ENCODE peak calls at places on chromosome 9, in eight cellular contexts. One of them, this sample, is unnamed. For H3K9me3, the result is how much of the 10 kb centered on the place peaks cover.

GRCh38 chr9:134775552-134775951 is 105.1 kb upstream of the FCN2 start:
- DNase-seq in GM23248: peak
- DNase-seq in PC-3: peak
- DNase-seq in CD4-positive, alpha-beta T cell: no peak
- DNase-seq in cardiac muscle cell: no peak
- DNase-seq in uterus: no peak
- DNase-seq in IMR-90: peak
- DNase-seq in T-helper 17 cell: no peak
- DNase-seq in this sample: no peak

GRCh38 chr9:128159784-128160602 is at the start of gene BBLN:
- DNase-seq in GM23248: peak
- DNase-seq in PC-3: peak
- DNase-seq in CD4-positive, alpha-beta T cell: peak
- DNase-seq in cardiac muscle cell: peak
- DNase-seq in uterus: peak
- DNase-seq in IMR-90: peak
- DNase-seq in T-helper 17 cell: peak
- DNase-seq in this sample: peak

GRCh38 chr9:20786807-20787206 is 102.7 kb downstream of the FOCAD start:
- DNase-seq in GM23248: no peak
- DNase-seq in PC-3: no peak
- DNase-seq in CD4-positive, alpha-beta T cell: no peak
- DNase-seq in cardiac muscle cell: no peak
- DNase-seq in uterus: no peak
- DNase-seq in IMR-90: no peak
- DNase-seq in T-helper 17 cell: no peak
- DNase-seq in this sample: no peak

GRCh38 chr9:93258818-93259489 is 75.0 kb downstream of the WNK2 start:
- DNase-seq in GM23248: no peak
- DNase-seq in PC-3: no peak
- DNase-seq in CD4-positive, alpha-beta T cell: no peak
- DNase-seq in cardiac muscle cell: no peak
- DNase-seq in uterus: peak
- DNase-seq in IMR-90: no peak
- DNase-seq in T-helper 17 cell: no peak
- DNase-seq in this sample: no peak

GRCh38 chr9:14221558-14221957 is 92.4 kb downstream of the NFIB start:
- DNase-seq in GM23248: peak
- DNase-seq in PC-3: peak
- DNase-seq in CD4-positive, alpha-beta T cell: no peak
- DNase-seq in cardiac muscle cell: no peak
- DNase-seq in uterus: no peak
- DNase-seq in IMR-90: peak
- DNase-seq in T-helper 17 cell: no peak
- DNase-seq in this sample: no peak

GRCh38 chr9:125913551-125913950 is 166.4 kb downstream of the PBX3 start:
- DNase-seq in GM23248: no peak
- DNase-seq in PC-3: no peak
- DNase-seq in CD4-positive, alpha-beta T cell: no peak
- DNase-seq in cardiac muscle cell: no peak
- DNase-seq in uterus: no peak
- DNase-seq in IMR-90: no peak
- DNase-seq in T-helper 17 cell: no peak
- DNase-seq in this sample: no peak

GRCh38 chr9:76643399-76644117 is 120.7 kb upstream of the PCA3 start:
- DNase-seq in GM23248: no peak
- DNase-seq in PC-3: no peak
- DNase-seq in CD4-positive, alpha-beta T cell: no peak
- DNase-seq in cardiac muscle cell: no peak
- DNase-seq in uterus: no peak
- DNase-seq in IMR-90: no peak
- DNase-seq in T-helper 17 cell: no peak
- DNase-seq in this sample: no peak

GRCh38 chr9:112041536-112042243 is 133.4 kb downstream of the SUSD1 start:
- DNase-seq in GM23248: peak
- DNase-seq in PC-3: peak
- DNase-seq in CD4-positive, alpha-beta T cell: no peak
- DNase-seq in cardiac muscle cell: no peak
- DNase-seq in uterus: peak
- DNase-seq in IMR-90: peak
- DNase-seq in T-helper 17 cell: no peak
- DNase-seq in this sample: peak

GRCh38 chr9:122338536-122338935 is 32.3 kb upstream of the PTGS1 start:
- DNase-seq in GM23248: no peak
- DNase-seq in PC-3: no peak
- DNase-seq in CD4-positive, alpha-beta T cell: no peak
- DNase-seq in cardiac muscle cell: no peak
- DNase-seq in uterus: no peak
- DNase-seq in IMR-90: no peak
- DNase-seq in T-helper 17 cell: no peak
- DNase-seq in this sample: no peak

GRCh38 chr9:77534376-77535057 is 113.6 kb downstream of the GNA14 start:
- DNase-seq in GM23248: no peak
- DNase-seq in PC-3: no peak
- DNase-seq in CD4-positive, alpha-beta T cell: no peak
- DNase-seq in cardiac muscle cell: no peak
- DNase-seq in uterus: no peak
- DNase-seq in IMR-90: no peak
- DNase-seq in T-helper 17 cell: no peak
- DNase-seq in this sample: no peak

GRCh38 chr9:89353989-89354388 is 35.7 kb downstream of the SECISBP2 start:
- DNase-seq in GM23248: peak
- DNase-seq in PC-3: peak
- DNase-seq in CD4-positive, alpha-beta T cell: no peak
- DNase-seq in cardiac muscle cell: no peak
- DNase-seq in uterus: no peak
- DNase-seq in IMR-90: no peak
- DNase-seq in T-helper 17 cell: no peak
- DNase-seq in this sample: no peak

GRCh38 chr9:93686880-93687236 is 110.5 kb downstream of the PHF2 start:
- DNase-seq in GM23248: no peak
- DNase-seq in PC-3: no peak
- DNase-seq in CD4-positive, alpha-beta T cell: no peak
- DNase-seq in cardiac muscle cell: no peak
- DNase-seq in uterus: peak
- DNase-seq in IMR-90: no peak
- DNase-seq in T-helper 17 cell: no peak
- DNase-seq in this sample: no peak

GRCh38 chr9:82031538-82032280 is 43.1 kb downstream of the SPATA31D1 start:
- DNase-seq in GM23248: peak
- DNase-seq in PC-3: peak
- DNase-seq in CD4-positive, alpha-beta T cell: no peak
- DNase-seq in cardiac muscle cell: no peak
- DNase-seq in uterus: peak
- DNase-seq in IMR-90: peak
- DNase-seq in T-helper 17 cell: no peak
- DNase-seq in this sample: peak

GRCh38 chr9:90299963-90300362 is 342.7 kb downstream of the DIRAS2 start:
- DNase-seq in GM23248: no peak
- DNase-seq in PC-3: no peak
- DNase-seq in CD4-positive, alpha-beta T cell: no peak
- DNase-seq in cardiac muscle cell: no peak
- DNase-seq in uterus: no peak
- DNase-seq in IMR-90: no peak
- DNase-seq in T-helper 17 cell: no peak
- DNase-seq in this sample: no peak

GRCh38 chr9:37412431-37413151 is 9.9 kb upstream of the GRHPR start:
- DNase-seq in GM23248: no peak
- DNase-seq in PC-3: no peak
- DNase-seq in CD4-positive, alpha-beta T cell: no peak
- DNase-seq in cardiac muscle cell: no peak
- DNase-seq in uterus: no peak
- DNase-seq in IMR-90: peak
- DNase-seq in T-helper 17 cell: no peak
- DNase-seq in this sample: peak

GRCh38 chr9:111661150-111661801 is at the start of gene GNG10:
- DNase-seq in GM23248: peak
- DNase-seq in PC-3: peak
- DNase-seq in CD4-positive, alpha-beta T cell: peak
- DNase-seq in cardiac muscle cell: peak
- DNase-seq in uterus: peak
- DNase-seq in IMR-90: peak
- DNase-seq in T-helper 17 cell: peak
- DNase-seq in this sample: peak

GRCh38 chr9:107874591-107875374 is 385.2 kb upstream of the KLF4 start:
- DNase-seq in GM23248: peak
- DNase-seq in PC-3: no peak
- DNase-seq in CD4-positive, alpha-beta T cell: no peak
- DNase-seq in cardiac muscle cell: no peak
- DNase-seq in uterus: no peak
- DNase-seq in IMR-90: no peak
- DNase-seq in T-helper 17 cell: no peak
- DNase-seq in this sample: no peak

GRCh38 chr9:129473523-129474244 is 147.2 kb downstream of the C9orf50 start:
- DNase-seq in GM23248: peak
- DNase-seq in PC-3: no peak
- DNase-seq in CD4-positive, alpha-beta T cell: no peak
- DNase-seq in cardiac muscle cell: no peak
- DNase-seq in uterus: peak
- DNase-seq in IMR-90: peak
- DNase-seq in T-helper 17 cell: no peak
- DNase-seq in this sample: peak

GRCh38 chr9:93092171-93092991 is 3.6 kb upstream of the CARD19 start:
- DNase-seq in GM23248: no peak
- DNase-seq in PC-3: no peak
- DNase-seq in CD4-positive, alpha-beta T cell: no peak
- DNase-seq in cardiac muscle cell: no peak
- DNase-seq in uterus: peak
- DNase-seq in IMR-90: no peak
- DNase-seq in T-helper 17 cell: no peak
- DNase-seq in this sample: no peak

GRCh38 chr9:137085918-137086530 is 761 bp upstream of the MAN1B1 start:
- DNase-seq in GM23248: peak
- DNase-seq in PC-3: peak
- DNase-seq in CD4-positive, alpha-beta T cell: no peak
- DNase-seq in cardiac muscle cell: peak
- DNase-seq in uterus: no peak
- DNase-seq in IMR-90: no peak
- DNase-seq in T-helper 17 cell: no peak
- DNase-seq in this sample: peak

GRCh38 chr9:79255681-79256080 is 316.1 kb upstream of the TLE4 start:
- DNase-seq in GM23248: no peak
- DNase-seq in PC-3: no peak
- DNase-seq in CD4-positive, alpha-beta T cell: no peak
- DNase-seq in cardiac muscle cell: no peak
- DNase-seq in uterus: no peak
- DNase-seq in IMR-90: no peak
- DNase-seq in T-helper 17 cell: no peak
- DNase-seq in this sample: no peak

DNA sequence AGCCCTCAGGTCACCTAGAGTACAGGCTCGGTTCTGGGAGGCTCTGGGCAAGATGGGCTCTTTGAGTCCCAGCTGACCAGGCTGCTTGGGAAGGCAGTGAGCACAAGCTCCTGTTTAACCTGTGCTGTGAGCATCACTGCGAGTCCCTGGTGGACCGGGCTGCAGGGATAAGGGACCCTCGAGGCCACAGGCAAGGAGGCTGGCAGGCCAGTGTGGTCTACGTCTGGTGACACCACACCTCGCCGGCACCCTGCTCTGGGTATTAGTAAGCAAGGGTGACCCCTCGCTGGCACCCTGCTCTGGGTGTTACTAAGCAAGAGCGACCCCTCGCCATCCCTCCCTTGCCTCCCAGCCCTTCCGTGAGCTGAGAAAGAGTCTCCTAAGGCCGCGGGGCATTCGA is 125.9 kb upstream of the FOXD4L5 start:
- DNase-seq in GM23248: no peak
- DNase-seq in PC-3: no peak
- DNase-seq in CD4-positive, alpha-beta T cell: no peak
- DNase-seq in cardiac muscle cell: no peak
- DNase-seq in uterus: no peak
- DNase-seq in IMR-90: no peak
- DNase-seq in T-helper 17 cell: no peak
- DNase-seq in this sample: no peak
- H3K9me3 ChIP-seq in GM23248: under half
- H3K9me3 ChIP-seq in PC-3: under half
- H3K9me3 ChIP-seq in CD4-positive, alpha-beta T cell: under half
- H3K9me3 ChIP-seq in cardiac muscle cell: under half
- H3K9me3 ChIP-seq in uterus: under half
- H3K9me3 ChIP-seq in IMR-90: under half
- H3K9me3 ChIP-seq in T-helper 17 cell: under half
- H3K9me3 ChIP-seq in this sample: under half

DNA sequence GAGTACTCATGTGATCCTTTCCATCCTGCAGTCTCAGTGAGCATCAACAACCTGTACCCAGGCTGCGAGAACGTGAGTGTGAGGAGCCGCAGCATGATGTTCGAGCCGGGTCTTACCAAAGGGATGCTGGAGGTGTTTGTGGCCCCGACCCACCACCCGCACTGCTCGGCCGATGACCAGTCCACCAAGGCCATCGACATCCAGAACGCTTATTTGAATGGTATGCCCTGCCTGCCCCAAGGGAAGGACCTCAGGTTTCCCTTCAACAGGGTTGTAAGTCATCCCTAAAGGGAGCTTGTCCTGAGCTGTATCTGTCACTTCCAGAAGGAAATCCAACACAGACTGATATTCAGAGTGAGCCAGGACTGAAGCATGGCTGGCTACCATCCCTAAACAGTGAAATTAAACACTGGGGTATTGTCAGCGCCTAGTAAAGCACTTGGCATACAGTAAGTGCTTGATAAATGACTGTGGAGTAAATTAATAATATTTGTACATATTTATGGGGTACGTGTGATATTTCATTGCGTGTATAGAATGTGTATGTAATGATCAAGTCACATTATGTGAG is 39.3 kb upstream of the CTSL start:
- DNase-seq in GM23248: no peak
- DNase-seq in PC-3: no peak
- DNase-seq in CD4-positive, alpha-beta T cell: no peak
- DNase-seq in cardiac muscle cell: no peak
- DNase-seq in uterus: no peak
- DNase-seq in IMR-90: no peak
- DNase-seq in T-helper 17 cell: no peak
- DNase-seq in this sample: no peak
- H3K9me3 ChIP-seq in GM23248: under half
- H3K9me3 ChIP-seq in PC-3: under half
- H3K9me3 ChIP-seq in CD4-positive, alpha-beta T cell: under half
- H3K9me3 ChIP-seq in cardiac muscle cell: under half
- H3K9me3 ChIP-seq in uterus: under half
- H3K9me3 ChIP-seq in IMR-90: under half
- H3K9me3 ChIP-seq in T-helper 17 cell: under half
- H3K9me3 ChIP-seq in this sample: under half

DNA sequence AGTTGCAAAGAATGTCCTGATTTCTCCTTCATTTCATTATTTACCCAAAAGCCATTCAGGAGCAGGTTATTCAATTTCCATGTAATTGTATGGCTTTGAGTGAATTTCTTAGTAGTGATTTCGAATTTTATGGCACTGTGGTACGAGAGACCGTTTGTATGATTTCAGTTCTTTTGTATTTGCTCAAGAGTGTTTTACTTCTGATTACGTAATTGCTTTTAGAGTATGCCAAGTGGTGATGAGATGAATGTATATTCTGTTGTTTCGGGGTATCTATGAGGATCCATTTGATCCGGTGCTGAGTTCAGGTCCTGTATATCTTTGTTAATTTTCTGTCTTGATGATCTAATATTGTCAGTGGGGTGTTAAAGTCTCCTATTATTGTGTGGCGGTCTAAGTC is 41.2 kb downstream of the INSL6 start:
- DNase-seq in GM23248: no peak
- DNase-seq in PC-3: no peak
- DNase-seq in CD4-positive, alpha-beta T cell: no peak
- DNase-seq in cardiac muscle cell: no peak
- DNase-seq in uterus: no peak
- DNase-seq in IMR-90: no peak
- DNase-seq in T-helper 17 cell: no peak
- DNase-seq in this sample: no peak
- H3K9me3 ChIP-seq in GM23248: under half
- H3K9me3 ChIP-seq in PC-3: under half
- H3K9me3 ChIP-seq in CD4-positive, alpha-beta T cell: under half
- H3K9me3 ChIP-seq in cardiac muscle cell: under half
- H3K9me3 ChIP-seq in uterus: under half
- H3K9me3 ChIP-seq in IMR-90: under half
- H3K9me3 ChIP-seq in T-helper 17 cell: under half
- H3K9me3 ChIP-seq in this sample: under half

GRCh38 chr9:40928803-40929487 is 199.5 kb downstream of the FOXD4L6 start:
- DNase-seq in GM23248: no peak
- DNase-seq in PC-3: no peak
- DNase-seq in CD4-positive, alpha-beta T cell: no peak
- DNase-seq in cardiac muscle cell: no peak
- DNase-seq in uterus: no peak
- DNase-seq in IMR-90: no peak
- DNase-seq in T-helper 17 cell: no peak
- DNase-seq in this sample: no peak
- H3K9me3 ChIP-seq in GM23248: under half
- H3K9me3 ChIP-seq in PC-3: under half
- H3K9me3 ChIP-seq in CD4-positive, alpha-beta T cell: half or more
- H3K9me3 ChIP-seq in cardiac muscle cell: under half
- H3K9me3 ChIP-seq in uterus: half or more
- H3K9me3 ChIP-seq in IMR-90: half or more
- H3K9me3 ChIP-seq in T-helper 17 cell: half or more
- H3K9me3 ChIP-seq in this sample: under half

This sample was measured in right cardiac atrium.